ENCODE peak calls at places on chromosomes 16 and 17, in five cellular contexts. A, T, I, E and V are unnamed samples.

GRCh38 chr16:64751906-64752305 is 370.0 kb downstream of the CDH11 start:
- DNase-seq in T (no peak), E (no peak), A (peak; percentile 81), I (no peak), V (no peak)

GRCh38 chr17:4204676-4205075 is 59.1 kb downstream of the ANKFY1 start:
- DNase-seq in T (no peak), A (peak; percentile 98), I (no peak), E (no peak), V (no peak)

GRCh38 chr17:42675348-42675983 is 1.3 kb downstream of the PLEKHH3 start:
- DNase-seq in E (no peak), T (peak; percentile 39), I (no peak), A (no peak), V (no peak)

GRCh38 chr16:56281256-56281805 is 90.0 kb downstream of the GNAO1 start:
- DNase-seq in I (peak; percentile 25), E (no peak), A (peak; percentile 24), T (peak; percentile 75), V (no peak)

GRCh38 chr16:85123891-85124635 is 11.8 kb upstream of the CIBAR2 start:
- DNase-seq in I (no peak), T (no peak), E (no peak), A (peak; percentile 91), V (peak; percentile 48)

GRCh38 chr16:47142469-47143328 is 1.0 kb downstream of the NETO2 start:
- DNase-seq in T (peak; percentile 56), E (no peak), I (peak; percentile 23), A (peak; percentile 62), V (no peak)

GRCh38 chr16:12390644-12391043 is 413.0 kb downstream of the CPPED1 start:
- DNase-seq in I (no peak), A (peak; percentile 61), T (no peak), E (no peak), V (no peak)

GRCh38 chr17:69460963-69461922 is 46.7 kb downstream of the MAP2K6 start:
- DNase-seq in T (no peak), I (no peak), A (no peak), E (no peak), V (no peak)

GRCh38 chr17:76793775-76794174 is 55.9 kb downstream of the MFSD11 start:
- DNase-seq in I (peak; percentile 50), T (peak; percentile 28), A (peak; percentile 52), E (peak; percentile 53), V (no peak)

GRCh38 chr17:50593321-50593720 is 32.8 kb downstream of the CACNA1G start:
- DNase-seq in I (no peak), A (no peak), T (no peak), E (no peak), V (no peak)

GRCh38 chr16:86029131-86029741 is 130.3 kb downstream of the IRF8 start:
- DNase-seq in E (no peak), A (peak; percentile 2), I (no peak), T (no peak), V (no peak)

GRCh38 chr16:47731252-47731651 is 270.1 kb downstream of the PHKB start:
- DNase-seq in T (no peak), A (peak; percentile 97), I (no peak), E (no peak), V (no peak)

GRCh38 chr17:49862781-49863331 is 15.0 kb upstream of the TAC4 start:
- DNase-seq in A (no peak), T (peak; percentile 42), I (no peak), E (no peak), V (no peak)

GRCh38 chr17:66191607-66192377 is at the start of gene CEP112:
- DNase-seq in E (peak; percentile 69), A (peak; percentile 65), T (peak; percentile 94), I (peak; percentile 86), V (peak; percentile 73)